ENCODE peak calls at places on chromosomes 16 and 17, in five cellular contexts. P, D, V, C and B are unnamed samples.

GRCh38 chr16:25838724-25839186 is 147.0 kb downstream of the HS3ST4 start:
- DNase-seq in P (peak), D (peak), C (peak), V (no peak), B (peak)

GRCh38 chr17:73261952-73262675 is 434 bp upstream of the CPSF4L start:
- DNase-seq in C (no peak), D (no peak), V (no peak), P (no peak), B (no peak)

GRCh38 chr16:5461574-5461973 is 364.0 kb upstream of the EEF2KMT start:
- DNase-seq in D (no peak), P (no peak), V (no peak), C (no peak), B (no peak)

GRCh38 chr16:53745753-53746258 is 41.9 kb downstream of the FTO start:
- DNase-seq in D (no peak), C (no peak), V (no peak), P (no peak), B (no peak)

GRCh38 chr17:17420561-17421269 is 56.1 kb upstream of the MED9 start:
- DNase-seq in V (no peak), C (no peak), P (no peak), D (no peak), B (no peak)

GRCh38 chr16:81946206-81946605 is 65.1 kb downstream of the SDR42E1 start:
- DNase-seq in D (peak), P (no peak), V (no peak), C (no peak), B (no peak)

GRCh38 chr17:16351831-16352230 is 1.4 kb downstream of the CENPV start:
- DNase-seq in P (no peak), D (no peak), C (no peak), V (no peak), B (no peak)

GRCh38 chr17:58811301-58811700 is 55.6 kb downstream of the PPM1E start:
- DNase-seq in P (no peak), C (no peak), V (no peak), D (no peak), B (no peak)

GRCh38 chr17:81662002-81662401 is 4.4 kb downstream of the OXLD1 start:
- DNase-seq in D (no peak), P (no peak), V (no peak), C (no peak), B (no peak)

GRCh38 chr17:16961792-16962191 is 10.1 kb downstream of the TNFRSF13B start:
- DNase-seq in V (no peak), C (no peak), P (no peak), D (no peak), B (no peak)

GRCh38 chr17:18158022-18158600 is 25.5 kb upstream of the ALKBH5 start:
- DNase-seq in D (peak), C (peak), P (peak), V (no peak), B (peak)

GRCh38 chr17:234163-235047 is 53.0 kb upstream of the DOC2B start:
- DNase-seq in D (no peak), P (no peak), V (no peak), C (no peak), B (no peak)

GRCh38 chr17:80461527-80462166 is 14.8 kb downstream of the NPTX1 start:
- DNase-seq in C (no peak), V (no peak), P (no peak), D (no peak), B (no peak)

GRCh38 chr16:16025214-16025968 is 76.0 kb downstream of the ABCC1 start:
- DNase-seq in V (peak), D (peak), P (no peak), C (peak), B (peak)

GRCh38 chr16:27233731-27234130 is 30.4 kb downstream of the KDM8 start:
- DNase-seq in P (no peak), C (no peak), D (no peak), V (no peak), B (no peak)

GRCh38 chr17:64028874-64029464 is 8.5 kb upstream of the ICAM2 start:
- DNase-seq in C (peak), D (peak), V (no peak), P (no peak), B (peak)

GRCh38 chr16:81537721-81538561 is 93.3 kb downstream of the CMIP start:
- DNase-seq in D (no peak), P (no peak), C (no peak), V (no peak), B (no peak)

GRCh38 chr16:31460582-31461002 is 1.3 kb downstream of the ARMC5 start:
- DNase-seq in D (no peak), V (no peak), P (no peak), C (no peak), B (no peak)

GRCh38 chr16:78133919-78134318 is 34.5 kb downstream of the WWOX start:
- DNase-seq in C (no peak), V (no peak), D (no peak), P (no peak), B (no peak)

GRCh38 chr17:17694229-17695081 is 13.2 kb downstream of the RAI1 start:
- DNase-seq in C (peak), V (no peak), D (peak), P (no peak), B (peak)

GRCh38 chr16:87613961-87614360 is 11.7 kb downstream of the JPH3 start:
- DNase-seq in C (no peak), D (no peak), P (no peak), V (no peak), B (no peak)

GRCh38 chr16:77009453-77009852 is 181.5 kb upstream of the MON1B start:
- DNase-seq in V (no peak), D (no peak), C (no peak), P (no peak), B (no peak)

GRCh38 chr17:76121932-76122383 is 18.4 kb upstream of the EXOC7 start:
- DNase-seq in C (no peak), V (no peak), D (no peak), P (no peak), B (no peak)

GRCh38 chr17:30956764-30957374 is 14.0 kb upstream of the RNF135 start:
- DNase-seq in V (no peak), C (no peak), P (no peak), D (no peak), B (no peak)

GRCh38 chr17:29617125-29617480 is 5.6 kb downstream of the CORO6 start:
- DNase-seq in C (peak), P (no peak), V (no peak), D (peak), B (peak)

GRCh38 chr16:74999208-74999682 is 421 bp downstream of the ZNRF1 start:
- DNase-seq in P (no peak), D (peak), C (peak), V (no peak), B (peak)

GRCh38 chr17:3882276-3882675 is 10.6 kb downstream of the CAMKK1 start:
- DNase-seq in P (no peak), V (no peak), C (no peak), D (no peak), B (no peak)

GRCh38 chr16:73572135-73572534 is 524.2 kb upstream of the ZFHX3 start:
- DNase-seq in V (no peak), D (no peak), P (no peak), C (no peak), B (no peak)

GRCh38 chr17:37506678-37507077 is 17.0 kb downstream of the DUSP14 start:
- DNase-seq in P (no peak), C (no peak), V (no peak), D (no peak), B (peak)

GRCh38 chr17:69411766-69412165 is 2.7 kb upstream of the MAP2K6 start:
- DNase-seq in C (no peak), P (no peak), D (no peak), V (no peak), B (no peak)